ENCODE peak calls at places on chromosomes 11 and 22, in five cellular contexts. B is upper lobe of right lung; N is CD8-positive, alpha-beta memory T cell; T is BJ; V is heart right ventricle. G is an unnamed sample.

GRCh38 chr11:134500621-134501020 is 88.6 kb upstream of the B3GAT1 start:
- DNase-seq in B (peak), N (no peak), T (no peak), V (no peak), G (no peak)

GRCh38 chr22:50733521-50734342 is 4.3 kb upstream of the ACR start:
- DNase-seq in B (peak), N (peak), T (no peak), V (peak), G (peak)

GRCh38 chr11:10004526-10005113 is 289.4 kb downstream of the SBF2 start:
- DNase-seq in B (no peak), N (no peak), T (no peak), V (no peak), G (peak)

GRCh38 chr11:120776683-120777010 is 247.3 kb upstream of the TBCEL start:
- DNase-seq in B (no peak), N (no peak), T (no peak), V (no peak), G (no peak)

GRCh38 chr11:44572884-44573283 is 7.4 kb downstream of the CD82 start:
- DNase-seq in B (no peak), N (no peak), T (no peak), V (no peak), G (no peak)

GRCh38 chr11:98143661-98144060 is 877.1 kb upstream of the CNTN5 start:
- DNase-seq in B (no peak), N (no peak), T (no peak), V (no peak), G (no peak)

GRCh38 chr11:298406-299065 is 790 bp downstream of the IFITM5 start:
- DNase-seq in B (peak), N (peak), T (no peak), V (no peak), G (no peak)

GRCh38 chr22:37230673-37231405 is 13.2 kb downstream of the RAC2 start:
- DNase-seq in B (peak), N (peak), T (no peak), V (no peak), G (no peak)

GRCh38 chr11:77072851-77073327 is 6.1 kb downstream of the CAPN5 start:
- DNase-seq in B (no peak), N (peak), T (no peak), V (no peak), G (no peak)

GRCh38 chr11:83558281-83558680 is 272.1 kb upstream of the CCDC90B start:
- DNase-seq in B (no peak), N (no peak), T (no peak), V (no peak), G (no peak)

GRCh38 chr11:102849319-102849718 is 5.9 kb upstream of the MMP3 start:
- DNase-seq in B (no peak), N (no peak), T (peak), V (no peak), G (peak)

GRCh38 chr11:79447039-79447438 is 6.2 kb upstream of the TENM4 start:
- DNase-seq in B (no peak), N (no peak), T (no peak), V (no peak), G (no peak)

GRCh38 chr22:46237453-46238158 is 12.5 kb downstream of the CDPF1 start:
- DNase-seq in B (no peak), N (no peak), T (no peak), V (peak), G (no peak)

GRCh38 chr11:19903620-19904069 is 191.0 kb downstream of the NAV2 start:
- DNase-seq in B (no peak), N (no peak), T (no peak), V (peak), G (peak)

GRCh38 chr11:83990160-83990733 is 704.1 kb upstream of the CCDC90B start:
- DNase-seq in B (no peak), N (no peak), T (no peak), V (peak), G (no peak)

GRCh38 chr22:37161442-37161841 is 11.7 kb upstream of the IL2RB start:
- DNase-seq in B (no peak), N (no peak), T (no peak), V (no peak), G (no peak)

GRCh38 chr11:73597956-73598718 is at the start of gene FAM168A:
- DNase-seq in B (peak), N (peak), T (peak), V (peak), G (peak)

GRCh38 chr22:35437038-35437437 is 37.1 kb downstream of the MCM5 start:
- DNase-seq in B (no peak), N (no peak), T (no peak), V (no peak), G (no peak)

GRCh38 chr11:69157156-69157821 is 1.6 kb downstream of the SMIM38 start:
- DNase-seq in B (peak), N (peak), T (no peak), V (peak), G (peak)

GRCh38 chr11:73759520-73760065 is 1.3 kb downstream of the RAB6A start:
- DNase-seq in B (no peak), N (no peak), T (no peak), V (no peak), G (peak)

GRCh38 chr11:11532574-11532973 is 89.2 kb downstream of the GALNT18 start:
- DNase-seq in B (no peak), N (no peak), T (no peak), V (no peak), G (no peak)

GRCh38 chr11:62632492-62632891 is 10.7 kb upstream of the B3GAT3 start:
- DNase-seq in B (no peak), N (no peak), T (no peak), V (no peak), G (no peak)

GRCh38 chr11:102522332-102523207 is 8.0 kb downstream of the MMP7 start:
- DNase-seq in B (no peak), N (no peak), T (no peak), V (no peak), G (no peak)

GRCh38 chr22:41540365-41540764 is 3.9 kb downstream of the POLR3H start:
- DNase-seq in B (no peak), N (no peak), T (no peak), V (no peak), G (no peak)

GRCh38 chr11:27281740-27282139 is 81.3 kb downstream of the CCDC34 start:
- DNase-seq in B (no peak), N (no peak), T (no peak), V (no peak), G (no peak)

GRCh38 chr22:24101966-24102365 is 79.3 kb upstream of the SUSD2 start:
- DNase-seq in B (peak), N (no peak), T (no peak), V (peak), G (no peak)

GRCh38 chr11:64851831-64852337 is 7.4 kb upstream of the CDC42BPG start:
- DNase-seq in B (no peak), N (no peak), T (no peak), V (no peak), G (no peak)

GRCh38 chr11:20364412-20364792 is 888 bp downstream of the HTATIP2 start:
- DNase-seq in B (no peak), N (no peak), T (no peak), V (no peak), G (no peak)

GRCh38 chr22:29870574-29870973 is 12.4 kb upstream of the MTMR3 start:
- DNase-seq in B (no peak), N (no peak), T (no peak), V (no peak), G (peak)

GRCh38 chr11:2804701-2805387 is 80.7 kb downstream of the CDKN1C start:
- DNase-seq in B (peak), N (peak), T (no peak), V (peak), G (no peak)

GRCh38 chr11:32893947-32894827 is 1.6 kb downstream of the QSER1 start:
- DNase-seq in B (no peak), N (no peak), T (peak), V (no peak), G (peak)

GRCh38 chr11:727859-728748 is 19.2 kb upstream of the TALDO1 start:
- DNase-seq in B (peak), N (peak), T (peak), V (peak), G (peak)

GRCh38 chr22:45887202-45888131 is 89.5 kb downstream of the WNT7B start:
- DNase-seq in B (peak), N (peak), T (no peak), V (no peak), G (no peak)

GRCh38 chr11:6219359-6219758 is 14.0 kb downstream of the C11orf42 start:
- DNase-seq in B (no peak), N (no peak), T (peak), V (no peak), G (peak)

GRCh38 chr11:65776196-65776595 is 4.6 kb downstream of the AP5B1 start:
- DNase-seq in B (peak), N (no peak), T (no peak), V (no peak), G (peak)

GRCh38 chr11:3891751-3892150 is 36.3 kb downstream of the STIM1 start:
- DNase-seq in B (no peak), N (no peak), T (no peak), V (no peak), G (no peak)

GRCh38 chr11:3893311-3893710 is 37.8 kb downstream of the STIM1 start:
- DNase-seq in B (no peak), N (no peak), T (no peak), V (no peak), G (no peak)

GRCh38 chr11:3892156-3892555 is 36.7 kb downstream of the STIM1 start:
- DNase-seq in B (no peak), N (no peak), T (no peak), V (no peak), G (no peak)

GRCh38 chr11:3896644-3897043 is 41.2 kb downstream of the STIM1 start:
- DNase-seq in B (no peak), N (no peak), T (no peak), V (no peak), G (no peak)

GRCh38 chr11:3894128-3894731 is 38.8 kb downstream of the STIM1 start:
- DNase-seq in B (no peak), N (no peak), T (no peak), V (peak), G (peak)
- H3K4me3 ChIP-seq in B (no peak), N (no peak), T (no peak), V (no peak), G (no peak)

DNA sequence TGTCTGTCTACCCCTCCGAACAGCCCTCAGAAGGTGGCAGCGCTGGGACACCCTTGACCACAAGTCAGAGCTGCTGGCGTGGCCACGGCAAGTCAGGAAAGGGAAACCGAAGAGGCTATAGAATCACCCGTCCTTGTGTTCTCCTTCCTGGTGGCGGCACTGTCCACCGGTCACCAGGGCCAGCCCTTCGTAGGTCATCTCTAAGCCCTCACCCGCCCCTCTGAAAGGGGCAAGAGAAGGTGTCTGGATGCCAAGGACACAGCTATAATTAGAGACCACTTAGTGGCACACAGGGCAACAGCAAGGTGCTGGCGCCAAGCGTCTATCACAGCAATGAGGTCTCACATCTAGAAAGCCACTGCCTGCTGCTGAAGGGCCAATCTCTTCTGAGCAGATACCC is 320.9 kb downstream of the SHANK2 start:
- DNase-seq in B (no peak), N (no peak), T (no peak), V (peak), G (no peak)
- H3K4me3 ChIP-seq in B (no peak), N (no peak), T (no peak), V (no peak), G (no peak)

DNA sequence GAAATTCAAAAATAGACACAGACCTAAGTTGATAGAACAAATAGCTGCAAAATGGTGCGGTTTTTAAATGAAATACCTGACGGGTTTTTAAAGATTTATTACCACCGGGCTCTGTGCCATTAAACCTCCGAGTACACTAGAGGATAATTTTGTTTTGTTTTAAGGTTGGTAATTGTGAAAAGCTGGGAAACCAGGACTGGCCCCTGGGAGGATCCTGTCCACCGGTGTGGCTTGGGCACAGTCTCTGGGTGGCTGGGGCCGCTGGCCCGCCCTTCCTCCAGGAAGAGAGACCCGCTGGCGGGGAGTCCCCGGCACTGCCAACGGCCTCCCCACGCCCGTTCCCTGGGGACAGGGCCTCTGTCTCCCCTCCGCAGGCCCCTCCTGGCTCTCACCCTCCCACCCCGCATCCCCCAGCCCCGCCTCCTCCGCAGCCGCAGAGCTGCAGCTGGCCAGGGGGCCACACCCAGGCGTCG is 13.8 kb downstream of the KCNJ5 start:
- DNase-seq in B (no peak), N (no peak), T (no peak), V (peak), G (peak)
- H3K4me3 ChIP-seq in B (peak), N (peak), T (peak), V (peak), G (peak)

DNA sequence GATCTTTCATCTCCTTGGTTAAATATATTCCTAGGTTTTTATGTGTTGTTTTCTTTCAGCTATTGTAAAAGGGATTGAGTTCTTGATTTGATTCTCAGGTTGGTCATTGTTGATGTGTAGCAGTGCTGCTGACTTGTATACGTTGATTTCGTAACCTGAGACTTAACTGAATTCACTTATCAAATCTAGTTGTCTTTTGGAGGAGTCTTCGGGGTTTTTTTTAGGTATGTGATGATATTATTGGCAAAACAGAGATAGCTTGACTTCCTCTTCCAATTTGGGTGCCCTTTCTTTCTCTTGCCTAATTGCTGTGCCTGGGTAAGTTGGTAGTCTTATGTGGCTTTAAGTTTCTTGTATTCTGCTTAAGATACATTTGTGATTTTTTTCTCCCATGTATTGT is 52.8 kb downstream of the CBL start:
- DNase-seq in B (no peak), N (no peak), T (no peak), V (no peak), G (no peak)
- H3K4me3 ChIP-seq in B (no peak), N (no peak), T (no peak), V (no peak), G (no peak)